ENCODE peak calls at places on chromosomes 1 and 21, in four cellular contexts. B is choroid plexus epithelial cell, A is lower lobe of right lung, L is epithelial cell of esophagus. N is an unnamed sample.

GRCh38 chr1:53508056-53508990 is 49.1 kb downstream of the DMRTB1 start:
- DNase-seq in B (no peak), A (no peak), L (no peak), N (no peak)

GRCh38 chr1:25123551-25123950 is 108.8 kb downstream of the SYF2 start:
- DNase-seq in B (no peak), A (no peak), L (peak), N (no peak)

GRCh38 chr21:15592271-15592860 is 137.4 kb upstream of the USP25 start:
- DNase-seq in B (peak), A (no peak), L (peak), N (peak)

GRCh38 chr1:97942161-97943123 is 21.6 kb upstream of the DPYD start:
- DNase-seq in B (no peak), A (no peak), L (no peak), N (no peak)

GRCh38 chr1:112172294-112172882 is 182.9 kb upstream of the KCND3 start:
- DNase-seq in B (peak), A (no peak), L (peak), N (no peak)

GRCh38 chr1:54272134-54272533 is 72.2 kb downstream of the MRPL37 start:
- DNase-seq in B (no peak), A (no peak), L (peak), N (no peak)

GRCh38 chr1:19461352-19461645 is 24.0 kb downstream of the CAPZB start:
- DNase-seq in B (no peak), A (no peak), L (no peak), N (no peak)

GRCh38 chr1:65255088-65256050 is 54.0 kb upstream of the DNAJC6 start:
- DNase-seq in B (peak), A (no peak), L (peak), N (peak)

GRCh38 chr21:27275294-27275927 is 308.5 kb upstream of the ADAMTS5 start:
- DNase-seq in B (peak), A (no peak), L (peak), N (no peak)

GRCh38 chr1:30912913-30913652 is 4.5 kb upstream of the SDC3 start:
- DNase-seq in B (no peak), A (peak), L (no peak), N (no peak)

GRCh38 chr1:80776286-80776685 is 1024.4 kb upstream of the ADGRL2 start:
- DNase-seq in B (no peak), A (no peak), L (peak), N (no peak)

DNA sequence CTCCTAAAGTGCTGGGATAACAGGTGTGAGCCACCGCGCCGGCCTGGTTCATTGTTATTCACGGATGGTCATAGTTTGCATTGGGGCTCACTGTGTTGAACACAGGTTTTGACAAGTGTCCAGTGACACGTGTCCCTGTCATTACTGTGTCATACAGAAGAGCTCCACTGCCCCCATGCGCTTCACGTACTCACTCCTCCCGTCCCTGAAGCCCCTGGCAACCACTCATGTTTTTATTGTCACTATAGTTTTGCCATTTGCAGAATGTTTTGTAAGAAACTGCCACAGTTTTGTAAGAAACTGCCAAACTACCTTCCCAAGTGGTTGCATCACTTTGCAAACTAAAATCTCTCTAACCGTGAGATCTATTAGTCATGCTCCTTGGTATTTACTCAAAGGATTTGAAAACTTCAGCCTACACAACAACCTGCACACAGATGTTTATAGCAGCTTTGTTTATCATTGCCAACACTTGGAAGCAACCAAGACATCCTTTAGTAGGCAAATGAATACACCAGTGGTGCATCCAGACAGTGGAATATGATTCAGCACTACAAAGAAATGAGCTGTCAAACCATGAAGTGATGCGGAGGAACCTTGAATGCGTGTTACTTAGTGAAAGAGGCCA is 163.2 kb upstream of the COL6A1 start:
- DNase-seq in B (peak), A (no peak), L (peak), N (no peak)
- TF ChIP-seq CTCF in B (no peak), A (no peak), L (no peak), N (no peak)

GRCh38 chr1:216944864-216945505 is 221.8 kb upstream of the ESRRG start:
- DNase-seq in B (no peak), A (no peak), L (no peak), N (no peak)
- TF ChIP-seq CTCF in B (no peak), A (no peak), L (peak), N (no peak)

GRCh38 chr1:60088620-60089155 is 15.1 kb upstream of the C1orf87 start:
- DNase-seq in B (peak), A (no peak), L (no peak), N (no peak)
- TF ChIP-seq CTCF in B (peak), A (no peak), L (no peak), N (no peak)

DNA sequence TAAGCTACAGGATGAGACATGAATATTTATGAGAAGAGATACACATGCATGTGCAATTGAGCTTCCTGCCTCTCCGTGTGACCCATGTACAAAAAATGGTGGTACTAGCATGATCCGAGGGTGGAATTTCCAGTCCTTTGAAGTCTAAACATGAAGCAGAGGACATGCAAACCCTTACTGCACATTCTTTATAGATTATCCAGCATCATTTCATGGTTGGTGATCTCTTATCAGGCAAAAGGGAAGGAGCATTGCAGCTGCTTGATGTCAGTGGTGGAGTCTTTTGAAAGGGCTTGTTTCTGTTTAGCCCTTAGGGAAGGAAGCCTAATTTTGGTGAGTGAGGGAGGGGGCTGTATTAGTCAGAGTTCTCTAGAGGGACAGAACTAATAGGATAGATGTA is 448.6 kb downstream of the SETD4 start:
- DNase-seq in B (no peak), A (no peak), L (peak), N (no peak)
- TF ChIP-seq CTCF in B (no peak), A (no peak), L (no peak), N (no peak)

GRCh38 chr1:40661678-40662077 is 3.8 kb downstream of the RIMS3 start:
- DNase-seq in B (no peak), A (no peak), L (no peak), N (no peak)
- TF ChIP-seq CTCF in B (no peak), A (no peak), L (no peak), N (no peak)

DNA sequence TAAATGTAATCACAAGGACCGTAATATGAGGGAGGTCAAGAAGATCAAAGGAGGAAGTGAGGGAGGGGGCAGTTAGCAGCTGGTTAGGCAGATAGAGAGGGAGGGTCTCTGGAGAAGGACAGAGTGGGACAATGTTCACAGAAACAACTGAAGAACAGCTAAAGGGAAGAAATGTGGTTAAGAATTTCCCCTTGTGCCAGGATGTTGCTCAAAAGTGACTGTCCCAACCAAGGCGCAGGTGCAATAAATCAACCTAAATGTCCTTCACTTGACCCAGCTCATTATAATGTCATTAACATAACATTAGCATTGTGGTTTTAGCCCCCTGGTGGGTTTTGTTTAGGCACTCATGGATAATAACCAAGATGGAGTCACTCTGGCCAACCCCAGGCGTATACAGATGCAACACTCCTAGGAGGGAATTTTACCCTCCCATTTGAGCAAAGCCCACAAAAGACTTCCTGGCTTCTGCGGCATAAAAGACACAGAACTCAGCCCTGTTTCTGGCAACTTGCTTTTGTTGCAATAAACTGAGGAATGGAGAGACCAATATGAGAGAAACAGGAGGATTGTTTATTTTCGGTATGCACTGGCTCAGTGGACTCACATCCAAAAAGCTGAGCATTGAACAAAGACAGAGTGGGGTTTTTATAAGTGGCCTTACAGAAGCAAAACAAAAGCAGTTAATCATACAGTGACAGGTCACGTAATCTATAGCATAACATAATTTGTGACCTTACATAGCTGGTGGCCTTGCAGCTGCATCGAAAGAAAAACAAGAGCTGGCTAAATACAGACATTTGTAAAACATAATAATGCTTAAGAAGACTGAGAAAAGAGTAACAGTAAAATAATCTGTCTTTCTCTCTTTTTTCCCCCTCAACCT is 7.2 kb upstream of the CA6 start:
- DNase-seq in B (no peak), A (no peak), L (no peak), N (no peak)
- TF ChIP-seq CTCF in B (no peak), A (no peak), L (no peak), N (no peak)

GRCh38 chr1:1907098-1907736 is 7.8 kb upstream of the CALML6 start:
- DNase-seq in B (no peak), A (peak), L (peak), N (peak)
- TF ChIP-seq CTCF in B (no peak), A (no peak), L (peak), N (no peak)

DNA sequence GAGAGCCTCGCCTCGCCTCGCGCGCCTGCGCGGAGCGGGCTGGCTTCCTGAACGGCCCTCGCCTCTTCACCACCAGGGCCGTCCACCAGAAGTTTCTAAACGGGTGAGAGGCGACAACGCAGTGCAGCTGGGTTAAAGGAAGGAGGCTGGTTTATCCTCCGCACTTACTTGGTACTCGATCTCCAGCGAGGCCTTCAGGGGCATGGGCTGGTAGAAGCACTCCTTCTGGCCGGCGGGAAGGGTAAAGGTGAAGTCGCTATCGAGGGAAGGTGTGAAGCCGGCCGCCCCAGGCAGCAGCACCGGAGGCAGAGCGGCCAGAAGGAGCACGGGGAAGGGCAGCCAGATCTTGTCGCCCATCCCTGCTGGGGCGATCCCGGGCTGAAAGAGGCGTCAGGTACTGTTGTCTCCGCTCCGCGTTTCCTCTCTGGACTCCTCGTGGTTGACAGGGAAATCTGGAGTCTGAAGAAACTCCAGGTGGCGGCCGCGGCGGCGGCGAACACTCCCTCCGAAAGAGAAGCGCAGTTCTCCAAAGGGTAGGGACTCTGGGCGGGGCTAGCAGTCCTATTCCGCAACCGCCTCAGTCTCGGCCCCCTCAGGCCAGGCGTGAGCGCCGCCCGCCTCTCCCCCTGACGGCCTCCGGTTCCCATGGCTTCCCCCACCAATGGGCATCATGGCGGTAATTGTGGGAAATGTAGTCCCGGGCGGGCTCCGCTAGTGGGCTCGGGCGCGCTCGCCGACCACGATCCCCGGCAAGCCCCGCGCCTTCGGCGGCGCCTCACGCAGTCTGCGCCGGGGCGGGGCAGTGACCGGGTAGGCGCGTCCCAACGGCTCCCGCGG is at the start of gene TMED5:
- DNase-seq in B (peak), A (peak), L (peak), N (peak)
- TF ChIP-seq CTCF in B (peak), A (peak), L (no peak), N (no peak)

GRCh38 chr1:180632326-180633088 is 685 bp downstream of the XPR1 start:
- DNase-seq in B (no peak), A (peak), L (peak), N (peak)
- TF ChIP-seq CTCF in B (peak), A (peak), L (no peak), N (peak)

GRCh38 chr1:225877570-225877969 is 4.6 kb downstream of the TMEM63A start:
- DNase-seq in B (peak), A (peak), L (no peak), N (no peak)
- TF ChIP-seq CTCF in B (peak), A (peak), L (peak), N (peak)

N was measured in GM13977.